ENCODE peak calls at places on chromosome 10, in four cellular contexts. X, M, Z and Q are unnamed samples.

GRCh38 chr10:12409613-12410012 is 60.3 kb downstream of the CAMK1D start:
- DNase-seq in X (no peak), M (no peak), Z (no peak), Q (no peak)

GRCh38 chr10:132135398-132135872 is 51.3 kb upstream of the DPYSL4 start:
- DNase-seq in X (no peak), M (no peak), Z (no peak), Q (no peak)

GRCh38 chr10:111243126-111243525 is 166.3 kb downstream of the ADRA2A start:
- DNase-seq in X (no peak), M (no peak), Z (no peak), Q (no peak)

GRCh38 chr10:68732651-68733050 is 11.6 kb downstream of the CCAR1 start:
- DNase-seq in X (no peak), M (no peak), Z (peak; percentile 40), Q (no peak)

GRCh38 chr10:59245751-59246150 is 69.3 kb downstream of the PHYHIPL start:
- DNase-seq in X (no peak), M (peak; percentile 10), Z (no peak), Q (no peak)

GRCh38 chr10:30687698-30688213 is 58.2 kb upstream of the LYZL2 start:
- DNase-seq in X (peak; percentile 52), M (peak; percentile 72), Z (peak; percentile 75), Q (peak; percentile 74)

GRCh38 chr10:72126184-72126871 is 38.0 kb upstream of the SPOCK2 start:
- DNase-seq in X (no peak), M (peak; percentile 60), Z (no peak), Q (no peak)

GRCh38 chr10:61974611-61975010 is 73.1 kb downstream of the ARID5B start:
- DNase-seq in X (no peak), M (no peak), Z (peak; percentile 62), Q (peak; percentile 61)

GRCh38 chr10:34655286-34656170 is 159.6 kb downstream of the PARD3 start:
- DNase-seq in X (peak; percentile 15), M (peak; percentile 59), Z (peak; percentile 37), Q (no peak)

GRCh38 chr10:100008142-100008522 is 1.6 kb downstream of the DNMBP start:
- DNase-seq in X (no peak), M (no peak), Z (peak; percentile 51), Q (no peak)

GRCh38 chr10:100007239-100008141 is 2.3 kb downstream of the DNMBP start:
- DNase-seq in X (no peak), M (no peak), Z (no peak), Q (no peak)

GRCh38 chr10:100009283-100009792 is 409 bp downstream of the DNMBP start:
- DNase-seq in X (no peak), M (no peak), Z (peak; percentile 57), Q (peak; percentile 47)

GRCh38 chr10:100008708-100009282 is 952 bp downstream of the DNMBP start:
- DNase-seq in X (no peak), M (no peak), Z (no peak), Q (no peak)

DNA sequence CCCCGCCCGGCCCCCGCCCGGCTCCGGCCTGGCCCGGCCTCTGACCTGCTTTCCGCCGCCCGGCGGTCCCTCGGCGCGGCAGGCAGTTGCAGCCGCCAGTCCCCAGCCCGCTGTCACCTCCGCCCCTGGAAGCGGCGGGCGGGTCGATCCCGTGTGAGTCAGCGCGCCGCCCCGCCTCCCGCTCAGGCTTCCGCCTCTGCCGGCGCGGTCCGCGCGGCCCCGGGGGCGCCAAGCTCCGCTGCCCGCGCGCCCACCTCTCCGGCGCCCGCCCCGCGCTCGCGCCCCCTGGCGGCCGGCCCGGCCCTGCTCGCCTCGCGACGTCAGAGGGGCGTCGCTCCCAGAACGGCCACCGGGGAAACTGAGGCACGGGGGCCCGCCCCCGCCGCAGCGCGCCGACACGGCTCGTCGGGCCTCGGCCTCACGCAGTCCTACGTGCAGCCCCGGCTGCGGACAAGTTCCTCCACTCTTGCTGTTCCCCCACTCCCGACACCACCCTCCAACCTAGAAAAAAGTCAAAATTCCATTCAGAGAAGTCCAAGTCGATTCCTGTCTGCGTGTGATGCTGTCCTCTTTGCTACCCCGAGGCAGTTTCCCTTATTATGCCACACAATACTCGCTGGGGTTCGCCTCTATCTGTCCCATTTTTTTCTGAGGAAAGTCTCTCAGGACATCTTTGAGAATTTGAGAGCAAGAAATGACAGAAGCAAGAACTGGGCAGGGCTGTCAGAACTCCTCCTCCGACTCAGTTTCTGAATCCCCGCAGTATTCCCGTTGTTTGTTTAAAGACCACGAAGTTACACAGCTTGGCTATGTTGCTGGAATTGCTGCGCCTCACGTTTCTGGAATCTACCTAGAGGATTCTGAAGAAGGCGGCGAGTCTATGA is at the start of gene DNMBP:
- DNase-seq in X (peak; percentile 89), M (peak; percentile 91), Z (peak; percentile 84), Q (peak; percentile 78)
- TF ChIP-seq POLR2A in X (peak; percentile 89), M (peak; percentile 50), Z (peak; percentile 53), Q (peak; percentile 63)

GRCh38 chr10:26869528-26869927 is 8.8 kb upstream of the ABI1 start:
- DNase-seq in X (no peak), M (no peak), Z (no peak), Q (no peak)
- TF ChIP-seq POLR2A in X (no peak), M (no peak), Z (no peak), Q (no peak)

GRCh38 chr10:118045842-118046490 is 775 bp downstream of the RAB11FIP2 start:
- DNase-seq in X (peak; percentile 38), M (peak; percentile 58), Z (peak; percentile 56), Q (peak; percentile 65)

GRCh38 chr10:118047363-118047719 is 600 bp upstream of the RAB11FIP2 start:
- DNase-seq in X (peak; percentile 16), M (no peak), Z (peak; percentile 32), Q (peak; percentile 22)

GRCh38 chr10:118045154-118045841 is 1.4 kb downstream of the RAB11FIP2 start:
- DNase-seq in X (no peak), M (no peak), Z (no peak), Q (no peak)

GRCh38 chr10:118042827-118043242 is 3.9 kb downstream of the RAB11FIP2 start:
- DNase-seq in X (no peak), M (no peak), Z (no peak), Q (no peak)

GRCh38 chr10:118046491-118047362 is at the start of gene RAB11FIP2:
- DNase-seq in X (peak; percentile 75), M (peak; percentile 94), Z (peak; percentile 97), Q (peak; percentile 96)
- TF ChIP-seq POLR2A in X (peak; percentile 60), M (peak; percentile 64), Z (peak; percentile 73), Q (peak; percentile 85)

DNA sequence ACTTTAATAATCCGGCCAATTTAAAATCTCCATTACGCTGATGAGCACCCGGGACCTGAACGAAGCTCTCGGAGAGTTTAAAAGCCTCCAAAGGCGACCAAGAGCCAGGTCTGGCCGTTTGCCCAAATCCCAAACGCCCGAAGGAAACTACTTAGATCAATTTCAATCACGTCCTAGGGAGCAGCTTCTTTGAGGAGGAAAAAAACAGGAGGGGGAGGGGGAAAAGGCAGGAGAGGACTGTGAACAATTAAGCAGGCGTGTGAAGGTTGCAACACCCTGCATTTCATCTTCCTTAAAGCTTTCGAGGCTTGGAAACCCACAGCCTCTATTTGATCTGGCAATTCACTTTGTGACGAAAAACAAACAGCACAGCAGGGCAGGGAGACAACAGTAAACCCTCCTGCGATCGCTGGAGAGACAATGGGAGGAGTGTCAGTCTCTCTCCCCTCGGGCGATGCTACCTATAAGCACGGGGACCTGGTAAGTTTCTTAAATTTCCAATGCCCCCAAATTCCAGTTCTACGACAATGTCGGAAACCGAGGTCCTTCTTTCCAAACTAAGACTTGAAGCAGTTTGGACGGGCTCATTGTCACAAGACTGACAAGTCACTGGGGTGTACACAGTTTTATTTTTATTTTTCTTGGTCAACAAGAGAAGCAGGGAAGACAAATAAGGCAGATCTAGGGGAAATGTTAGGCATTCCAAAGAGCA is 1.1 kb downstream of the KLF6 start:
- DNase-seq in X (no peak), M (peak; percentile 83), Z (peak; percentile 71), Q (peak; percentile 69)
- TF ChIP-seq POLR2A in X (no peak), M (no peak), Z (peak; percentile 1), Q (no peak)

DNA sequence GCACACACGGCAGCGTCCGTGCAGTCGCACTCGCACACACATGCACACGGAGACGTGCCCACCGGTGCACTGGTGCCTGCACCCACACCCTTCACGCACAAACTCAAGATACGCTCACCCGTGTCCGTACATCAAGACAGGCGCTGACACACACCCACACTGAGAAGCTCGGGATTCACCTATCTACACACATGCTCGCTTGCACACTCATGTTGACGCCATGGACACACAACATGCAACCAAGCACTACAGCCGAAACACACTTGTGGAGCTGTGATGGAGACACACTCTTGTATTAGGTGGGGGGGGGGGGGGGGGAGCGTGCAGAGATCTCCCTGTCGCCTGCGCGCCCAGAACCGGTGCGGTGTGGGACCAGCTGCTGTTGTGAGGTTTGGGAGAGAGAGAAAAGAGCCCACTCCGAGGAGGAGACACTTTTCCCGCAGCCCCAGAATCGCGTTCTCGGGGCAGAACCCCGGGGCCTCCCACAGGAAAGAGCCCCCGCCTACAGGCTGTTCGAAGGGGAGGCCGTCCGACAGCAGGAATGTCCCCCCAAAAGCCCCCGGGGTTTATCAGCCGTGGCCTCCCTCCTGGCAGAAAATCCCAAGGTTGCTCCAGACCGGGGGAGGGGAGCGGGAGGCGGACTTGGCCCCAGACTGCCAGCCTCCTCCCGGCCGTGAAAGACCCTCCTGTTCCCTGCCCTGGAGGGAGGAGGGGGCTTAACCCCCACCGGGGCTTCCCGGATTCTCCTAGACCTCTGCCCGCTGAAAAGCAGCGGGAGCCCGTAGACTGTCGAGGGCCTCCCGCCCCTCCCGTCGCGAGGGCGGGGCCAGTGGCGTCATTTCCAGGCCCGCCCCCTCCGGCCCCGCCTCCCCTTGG is 466 bp upstream of the NFKB2 start:
- DNase-seq in X (peak; percentile 79), M (peak; percentile 86), Z (peak; percentile 91), Q (peak; percentile 92)
- TF ChIP-seq POLR2A in X (no peak), M (peak; percentile 29), Z (peak; percentile 58), Q (peak; percentile 78)

GRCh38 chr10:73247509-73248258 is 629 bp upstream of the DNAJC9 start:
- DNase-seq in X (no peak), M (peak; percentile 41), Z (no peak), Q (no peak)

GRCh38 chr10:73248259-73248724 is 1.2 kb upstream of the DNAJC9 start:
- DNase-seq in X (no peak), M (peak; percentile 38), Z (no peak), Q (no peak)

GRCh38 chr10:73246322-73246782 is 703 bp downstream of the DNAJC9 start:
- DNase-seq in X (no peak), M (no peak), Z (no peak), Q (no peak)

GRCh38 chr10:73244866-73245477 is 2.1 kb downstream of the DNAJC9 start:
- DNase-seq in X (no peak), M (no peak), Z (no peak), Q (no peak)

GRCh38 chr10:73246783-73247508 is at the start of gene DNAJC9:
- DNase-seq in X (peak; percentile 81), M (peak; percentile 99), Z (peak; percentile 96), Q (peak; percentile 94)
- TF ChIP-seq POLR2A in X (peak; percentile 89), M (peak; percentile 98), Z (peak; percentile 92), Q (peak; percentile 72)

DNA sequence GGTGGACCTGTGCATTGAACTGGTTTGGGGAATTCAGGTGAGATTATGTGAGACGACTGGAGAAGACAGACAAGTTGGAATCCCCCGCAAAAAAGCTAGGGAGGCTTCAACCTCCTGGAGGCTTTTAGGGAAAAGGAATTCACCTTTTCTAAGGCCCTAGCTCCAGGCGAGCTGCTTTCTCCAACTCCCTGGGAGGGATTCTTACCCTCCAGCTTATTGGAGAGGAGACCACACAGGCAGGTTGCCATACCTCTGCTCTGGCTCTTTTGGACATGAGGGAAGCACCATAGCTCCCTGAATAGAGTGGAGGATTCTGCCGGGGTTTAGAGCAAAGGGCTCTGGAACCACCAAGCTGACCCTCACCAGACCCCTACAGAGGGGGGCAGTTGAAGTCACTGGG is 213.8 kb downstream of the MLLT10 start:
- DNase-seq in X (no peak), M (no peak), Z (no peak), Q (no peak)
- TF ChIP-seq POLR2A in X (no peak), M (no peak), Z (no peak), Q (no peak)